ENCODE peak calls at places on chromosomes 4 and X, in four cellular contexts. One of them, this sample, is unnamed.

GRCh38 chrX:100622989-100623388 is 13.6 kb downstream of the TSPAN6 start:
- DNase-seq in lower leg skin: no peak
- DNase-seq in lower lobe of right lung: no peak
- DNase-seq in mammary epithelial cell: no peak
- DNase-seq in this sample: no peak

GRCh38 chrX:110541266-110541665 is 182.6 kb downstream of the RTL9 start:
- DNase-seq in lower leg skin: no peak
- DNase-seq in lower lobe of right lung: no peak
- DNase-seq in mammary epithelial cell: no peak
- DNase-seq in this sample: no peak

GRCh38 chr4:111802191-111802590 is 343.1 kb upstream of the FAM241A start:
- DNase-seq in lower leg skin: no peak
- DNase-seq in lower lobe of right lung: no peak
- DNase-seq in mammary epithelial cell: peak; percentile 2
- DNase-seq in this sample: no peak

GRCh38 chrX:108299704-108300103 is 138.5 kb downstream of the COL4A6 start:
- DNase-seq in lower leg skin: no peak
- DNase-seq in lower lobe of right lung: no peak
- DNase-seq in mammary epithelial cell: no peak
- DNase-seq in this sample: no peak

GRCh38 chrX:19743386-19743785 is 144.0 kb downstream of the SH3KBP1 start:
- DNase-seq in lower leg skin: no peak
- DNase-seq in lower lobe of right lung: no peak
- DNase-seq in mammary epithelial cell: no peak
- DNase-seq in this sample: peak; percentile 24

GRCh38 chr4:212438-213174 is 88.3 kb downstream of the ZNF718 start:
- DNase-seq in lower leg skin: peak; percentile 23
- DNase-seq in lower lobe of right lung: peak; percentile 61
- DNase-seq in mammary epithelial cell: peak; percentile 77
- DNase-seq in this sample: no peak

GRCh38 chr4:122588453-122589238 is 32.2 kb downstream of the IL21 start:
- DNase-seq in lower leg skin: no peak
- DNase-seq in lower lobe of right lung: no peak
- DNase-seq in mammary epithelial cell: no peak
- DNase-seq in this sample: no peak

GRCh38 chrX:153457136-153457825 is 11.4 kb upstream of the TREX2 start:
- DNase-seq in lower leg skin: no peak
- DNase-seq in lower lobe of right lung: no peak
- DNase-seq in mammary epithelial cell: no peak
- DNase-seq in this sample: no peak

GRCh38 chr4:125461676-125462363 is 147.1 kb downstream of the FAT4 start:
- DNase-seq in lower leg skin: no peak
- DNase-seq in lower lobe of right lung: no peak
- DNase-seq in mammary epithelial cell: no peak
- DNase-seq in this sample: no peak

GRCh38 chr4:5004496-5004895 is 14.8 kb downstream of the CYTL1 start:
- DNase-seq in lower leg skin: no peak
- DNase-seq in lower lobe of right lung: no peak
- DNase-seq in mammary epithelial cell: no peak
- DNase-seq in this sample: no peak

GRCh38 chr4:135575041-135575440 is 1373.5 kb upstream of the PABPC4L start:
- DNase-seq in lower leg skin: no peak
- DNase-seq in lower lobe of right lung: no peak
- DNase-seq in mammary epithelial cell: no peak
- DNase-seq in this sample: no peak

GRCh38 chrX:46561931-46562721 is 11.4 kb upstream of the CHST7 start:
- DNase-seq in lower leg skin: no peak
- DNase-seq in lower lobe of right lung: peak; percentile 47
- DNase-seq in mammary epithelial cell: no peak
- DNase-seq in this sample: peak; percentile 58

GRCh38 chr4:175419120-175419774 is 392.8 kb downstream of the GPM6A start:
- DNase-seq in lower leg skin: no peak
- DNase-seq in lower lobe of right lung: no peak
- DNase-seq in mammary epithelial cell: peak; percentile 82
- DNase-seq in this sample: no peak

GRCh38 chrX:37454537-37455285 is 105.5 kb downstream of the PRRG1 start:
- DNase-seq in lower leg skin: no peak
- DNase-seq in lower lobe of right lung: no peak
- DNase-seq in mammary epithelial cell: peak; percentile 82
- DNase-seq in this sample: no peak

GRCh38 chr4:82017680-82018079 is 356.1 kb downstream of the HNRNPD start:
- DNase-seq in lower leg skin: no peak
- DNase-seq in lower lobe of right lung: no peak
- DNase-seq in mammary epithelial cell: peak; percentile 39
- DNase-seq in this sample: no peak

GRCh38 chr4:31193516-31193915 is 473.3 kb downstream of the PCDH7 start:
- DNase-seq in lower leg skin: no peak
- DNase-seq in lower lobe of right lung: no peak
- DNase-seq in mammary epithelial cell: no peak
- DNase-seq in this sample: no peak

GRCh38 chr4:102730968-102731533 is 29.7 kb downstream of the MANBA start:
- DNase-seq in lower leg skin: no peak
- DNase-seq in lower lobe of right lung: no peak
- DNase-seq in mammary epithelial cell: no peak
- DNase-seq in this sample: no peak

GRCh38 chr4:112857461-112857860 is 192.0 kb upstream of the ANK2 start:
- DNase-seq in lower leg skin: peak; percentile 41
- DNase-seq in lower lobe of right lung: no peak
- DNase-seq in mammary epithelial cell: peak; percentile 95
- DNase-seq in this sample: no peak

GRCh38 chr4:126071346-126072333 is 756.9 kb downstream of the FAT4 start:
- DNase-seq in lower leg skin: no peak
- DNase-seq in lower lobe of right lung: no peak
- DNase-seq in mammary epithelial cell: peak; percentile 23
- DNase-seq in this sample: no peak

GRCh38 chr4:9762823-9763475 is 18.5 kb upstream of the DRD5 start:
- DNase-seq in lower leg skin: peak; percentile 60
- DNase-seq in lower lobe of right lung: no peak
- DNase-seq in mammary epithelial cell: peak; percentile 68
- DNase-seq in this sample: peak; percentile 76

GRCh38 chr4:30716158-30716557 is 4.0 kb upstream of the PCDH7 start:
- DNase-seq in lower leg skin: no peak
- DNase-seq in lower lobe of right lung: no peak
- DNase-seq in mammary epithelial cell: peak; percentile 19
- DNase-seq in this sample: peak; percentile 43

GRCh38 chr4:151389316-151389715 is 19.7 kb upstream of the FHIP1A start:
- DNase-seq in lower leg skin: no peak
- DNase-seq in lower lobe of right lung: no peak
- DNase-seq in mammary epithelial cell: no peak
- DNase-seq in this sample: no peak

GRCh38 chrX:55451125-55451524 is 802 bp upstream of the MAGEH1 start:
- DNase-seq in lower leg skin: no peak
- DNase-seq in lower lobe of right lung: no peak
- DNase-seq in mammary epithelial cell: no peak
- DNase-seq in this sample: no peak

GRCh38 chrX:318739-319578 is at the start of gene GTPBP6:
- DNase-seq in lower leg skin: peak; percentile 100
- DNase-seq in lower lobe of right lung: peak; percentile 100
- DNase-seq in mammary epithelial cell: peak; percentile 100
- DNase-seq in this sample: peak; percentile 97

GRCh38 chr4:24809376-24809775 is 14.0 kb downstream of the SOD3 start:
- DNase-seq in lower leg skin: no peak
- DNase-seq in lower lobe of right lung: no peak
- DNase-seq in mammary epithelial cell: no peak
- DNase-seq in this sample: no peak

GRCh38 chrX:31165241-31166035 is 93.6 kb upstream of the FTHL17 start:
- DNase-seq in lower leg skin: no peak
- DNase-seq in lower lobe of right lung: no peak
- DNase-seq in mammary epithelial cell: no peak
- DNase-seq in this sample: no peak

GRCh38 chr4:42151568-42152506 is 618 bp downstream of the BEND4 start:
- DNase-seq in lower leg skin: no peak
- DNase-seq in lower lobe of right lung: no peak
- DNase-seq in mammary epithelial cell: no peak
- DNase-seq in this sample: peak; percentile 96

GRCh38 chrX:134670241-134670811 is 12.1 kb upstream of the PLAC1 start:
- DNase-seq in lower leg skin: no peak
- DNase-seq in lower lobe of right lung: peak; percentile 51
- DNase-seq in mammary epithelial cell: peak; percentile 80
- DNase-seq in this sample: no peak

GRCh38 chrX:63186137-63186536 is 165.0 kb downstream of the SPIN4 start:
- DNase-seq in lower leg skin: no peak
- DNase-seq in lower lobe of right lung: no peak
- DNase-seq in mammary epithelial cell: no peak
- DNase-seq in this sample: no peak

GRCh38 chr4:36111180-36111579 is 133.1 kb downstream of the ARAP2 start:
- DNase-seq in lower leg skin: no peak
- DNase-seq in lower lobe of right lung: no peak
- DNase-seq in mammary epithelial cell: no peak
- DNase-seq in this sample: no peak

GRCh38 chr4:176205299-176205698 is 9.9 kb upstream of the SPATA4 start:
- DNase-seq in lower leg skin: no peak
- DNase-seq in lower lobe of right lung: no peak
- DNase-seq in mammary epithelial cell: no peak
- DNase-seq in this sample: no peak

GRCh38 chrX:24245201-24245600 is 68.7 kb downstream of the SUPT20HL2 start:
- DNase-seq in lower leg skin: no peak
- DNase-seq in lower lobe of right lung: no peak
- DNase-seq in mammary epithelial cell: peak; percentile 46
- DNase-seq in this sample: no peak

GRCh38 chr4:15947684-15948083 is 9.1 kb upstream of the FGFBP1 start:
- DNase-seq in lower leg skin: no peak
- DNase-seq in lower lobe of right lung: no peak
- DNase-seq in mammary epithelial cell: no peak
- DNase-seq in this sample: no peak

GRCh38 chrX:135396109-135396508 is 25.6 kb upstream of the SMIM10L2A start:
- DNase-seq in lower leg skin: no peak
- DNase-seq in lower lobe of right lung: no peak
- DNase-seq in mammary epithelial cell: peak; percentile 40
- DNase-seq in this sample: no peak

GRCh38 chrX:37423864-37424569 is 74.9 kb downstream of the PRRG1 start:
- DNase-seq in lower leg skin: no peak
- DNase-seq in lower lobe of right lung: no peak
- DNase-seq in mammary epithelial cell: no peak
- DNase-seq in this sample: no peak

GRCh38 chr4:161003418-161004057 is 1160.3 kb downstream of the FSTL5 start:
- DNase-seq in lower leg skin: no peak
- DNase-seq in lower lobe of right lung: no peak
- DNase-seq in mammary epithelial cell: no peak
- DNase-seq in this sample: no peak

GRCh38 chr4:61500883-61501282 is 300.8 kb downstream of the ADGRL3 start:
- DNase-seq in lower leg skin: no peak
- DNase-seq in lower lobe of right lung: no peak
- DNase-seq in mammary epithelial cell: peak; percentile 34
- DNase-seq in this sample: no peak

GRCh38 chr4:2733844-2734574 is 22.1 kb downstream of the TNIP2 start:
- DNase-seq in lower leg skin: no peak
- DNase-seq in lower lobe of right lung: no peak
- DNase-seq in mammary epithelial cell: no peak
- DNase-seq in this sample: no peak

GRCh38 chr4:159227984-159228383 is 125.1 kb downstream of the RAPGEF2 start:
- DNase-seq in lower leg skin: peak; percentile 38
- DNase-seq in lower lobe of right lung: peak; percentile 83
- DNase-seq in mammary epithelial cell: peak; percentile 70
- DNase-seq in this sample: no peak
- TF ChIP-seq CTCF in lower leg skin: no peak
- TF ChIP-seq CTCF in lower lobe of right lung: no peak
- TF ChIP-seq CTCF in mammary epithelial cell: peak; percentile 35
- TF ChIP-seq CTCF in this sample: no peak

GRCh38 chr4:89995006-89995405 is 100.4 kb downstream of the MMRN1 start:
- DNase-seq in lower leg skin: no peak
- DNase-seq in lower lobe of right lung: no peak
- DNase-seq in mammary epithelial cell: no peak
- DNase-seq in this sample: no peak

GRCh38 chr4:90000995-90001394 is 106.3 kb downstream of the MMRN1 start:
- DNase-seq in lower leg skin: no peak
- DNase-seq in lower lobe of right lung: no peak
- DNase-seq in mammary epithelial cell: no peak
- DNase-seq in this sample: no peak

GRCh38 chr4:89995824-89996223 is 101.2 kb downstream of the MMRN1 start:
- DNase-seq in lower leg skin: no peak
- DNase-seq in lower lobe of right lung: no peak
- DNase-seq in mammary epithelial cell: no peak
- DNase-seq in this sample: no peak

GRCh38 chr4:89997171-89997704 is 102.6 kb downstream of the MMRN1 start:
- DNase-seq in lower leg skin: no peak
- DNase-seq in lower lobe of right lung: no peak
- DNase-seq in mammary epithelial cell: peak; percentile 5
- DNase-seq in this sample: no peak

DNA sequence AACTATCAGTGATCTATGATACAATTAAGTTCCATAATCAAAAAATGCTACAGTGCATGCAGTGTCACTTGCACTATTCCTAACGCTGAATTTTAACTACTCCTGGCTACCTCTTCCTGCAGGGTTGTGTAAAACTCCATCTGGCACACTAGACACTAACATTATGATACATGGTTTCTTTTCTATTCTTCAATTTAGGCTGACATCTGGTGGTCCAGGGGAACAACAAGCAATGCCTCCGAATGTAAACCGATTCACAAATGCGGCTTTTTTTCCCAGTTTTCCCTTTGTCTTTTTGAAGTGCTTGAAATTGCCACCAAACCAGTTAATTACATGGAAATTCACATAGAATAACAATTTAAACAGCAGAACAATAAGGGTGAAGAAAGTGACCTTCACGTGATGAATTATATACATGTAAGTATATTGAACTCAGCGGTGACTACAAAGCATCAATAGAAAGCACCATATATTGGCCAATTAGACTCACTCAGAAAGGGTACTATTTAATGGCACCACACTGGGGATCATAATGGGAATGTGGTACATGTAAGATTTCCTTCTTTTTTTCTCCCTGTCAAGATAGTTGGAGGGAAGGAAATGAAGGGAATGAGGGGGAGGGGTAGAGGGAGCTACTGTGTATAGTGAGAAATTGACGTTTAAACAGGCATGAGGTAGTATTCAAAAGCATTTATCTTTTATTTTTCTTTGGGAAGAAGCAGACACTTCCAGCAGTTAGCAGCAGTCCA is 103.9 kb downstream of the MMRN1 start:
- DNase-seq in lower leg skin: no peak
- DNase-seq in lower lobe of right lung: no peak
- DNase-seq in mammary epithelial cell: no peak
- DNase-seq in this sample: no peak
- TF ChIP-seq CTCF in lower leg skin: no peak
- TF ChIP-seq CTCF in lower lobe of right lung: no peak
- TF ChIP-seq CTCF in mammary epithelial cell: no peak
- TF ChIP-seq CTCF in this sample: no peak

GRCh38 chr4:6782147-6782845 is at the start of gene KIAA0232:
- DNase-seq in lower leg skin: peak; percentile 75
- DNase-seq in lower lobe of right lung: peak; percentile 94
- DNase-seq in mammary epithelial cell: peak; percentile 88
- DNase-seq in this sample: peak; percentile 99
- TF ChIP-seq CTCF in lower leg skin: no peak
- TF ChIP-seq CTCF in lower lobe of right lung: no peak
- TF ChIP-seq CTCF in mammary epithelial cell: no peak
- TF ChIP-seq CTCF in this sample: peak; percentile 5

GRCh38 chr4:124334119-124334518 is 378.4 kb downstream of the ANKRD50 start:
- DNase-seq in lower leg skin: peak; percentile 39
- DNase-seq in lower lobe of right lung: no peak
- DNase-seq in mammary epithelial cell: peak; percentile 81
- DNase-seq in this sample: no peak
- TF ChIP-seq CTCF in lower leg skin: no peak
- TF ChIP-seq CTCF in lower lobe of right lung: peak; percentile 69
- TF ChIP-seq CTCF in mammary epithelial cell: peak; percentile 67
- TF ChIP-seq CTCF in this sample: peak; percentile 2